ENCODE peak calls at places on chromosomes 7 and 10, in four cellular contexts. C, E, G and T are unnamed samples.
A peak's percentile ranks its signal among the peaks of the same experiment; 100 is the strongest.

GRCh38 chr7:1661461-1661860 is 8.6 kb upstream of the ELFN1 start:
- DNase-seq in E (no peak), C (no peak), G (no peak), T (no peak)

GRCh38 chr7:85821926-85822325 is 635.1 kb upstream of the SEMA3D start:
- DNase-seq in C (no peak), G (no peak), E (no peak), T (no peak)

GRCh38 chr7:6026917-6027316 is 4.3 kb upstream of the ANKRD61 start:
- DNase-seq in E (no peak), G (no peak), C (no peak), T (no peak)

GRCh38 chr7:130425798-130426197 is 15.0 kb downstream of the CEP41 start:
- DNase-seq in C (no peak), G (no peak), E (no peak), T (no peak)

GRCh38 chr7:106485031-106485551 is 175.9 kb downstream of the CCDC71L start:
- DNase-seq in E (no peak), C (peak; percentile 88), G (peak; percentile 52), T (no peak)

GRCh38 chr10:27819781-27820531 is 74.3 kb upstream of the MKX start:
- DNase-seq in G (peak; percentile 33), E (no peak), C (peak; percentile 76), T (peak; percentile 14)

GRCh38 chr10:75086278-75086934 is 25.1 kb upstream of the SAMD8 start:
- DNase-seq in E (no peak), C (no peak), G (no peak), T (no peak)

GRCh38 chr7:106774768-106775551 is 90.1 kb upstream of the PIK3CG start:
- DNase-seq in E (no peak), C (peak; percentile 64), G (peak; percentile 90), T (no peak)

GRCh38 chr10:49325916-49326783 is 27.2 kb downstream of the C10orf71 start:
- DNase-seq in G (no peak), C (no peak), E (no peak), T (no peak)

GRCh38 chr7:36677769-36678435 is 46.4 kb downstream of the AOAH start:
- DNase-seq in G (no peak), C (no peak), E (no peak), T (no peak)

GRCh38 chr10:28935061-28935460 is 257.7 kb downstream of the BAMBI start:
- DNase-seq in G (no peak), E (no peak), C (no peak), T (no peak)

GRCh38 chr7:148567524-148567923 is 23.0 kb upstream of the C7orf33 start:
- DNase-seq in G (no peak), C (no peak), E (no peak), T (no peak)

GRCh38 chr10:71137701-71138100 is 74.7 kb upstream of the UNC5B start:
- DNase-seq in G (no peak), E (no peak), C (no peak), T (no peak)

GRCh38 chr7:48004023-48004422 is 24.6 kb upstream of the HUS1 start:
- DNase-seq in E (no peak), C (no peak), G (no peak), T (no peak)

GRCh38 chr7:68206946-68207485 is 1210.4 kb downstream of the TYW1 start:
- DNase-seq in C (no peak), E (no peak), G (no peak), T (no peak)

GRCh38 chr10:69268761-69269416 is 9.4 kb upstream of the HK1 start:
- DNase-seq in E (no peak), G (no peak), C (peak; percentile 13), T (no peak)

GRCh38 chr10:43073721-43074120 is 3.1 kb upstream of the RET start:
- DNase-seq in E (no peak), G (no peak), C (no peak), T (no peak)

GRCh38 chr10:132650611-132651250 is 113.1 kb downstream of the INPP5A start:
- DNase-seq in E (no peak), G (no peak), C (no peak), T (no peak)

GRCh38 chr10:101063548-101064414 is 2.0 kb downstream of the KAZALD1 start:
- DNase-seq in G (no peak), E (no peak), C (no peak), T (no peak)

GRCh38 chr7:98399903-98400537 is 870 bp downstream of the BAIAP2L1 start:
- DNase-seq in C (peak; percentile 37), G (peak; percentile 82), E (no peak), T (no peak)

GRCh38 chr10:29980084-29980483 is 79.3 kb downstream of the JCAD start:
- DNase-seq in C (no peak), E (no peak), G (no peak), T (no peak)

GRCh38 chr10:80553436-80553835 is 15.7 kb downstream of the SH2D4B start:
- DNase-seq in G (no peak), E (no peak), C (no peak), T (no peak)

GRCh38 chr7:12540850-12541249 is 29.7 kb upstream of the SCIN start:
- DNase-seq in C (no peak), E (no peak), G (no peak), T (no peak)

GRCh38 chr7:107955394-107955793 is 47.6 kb downstream of the LAMB1 start:
- DNase-seq in E (no peak), C (no peak), G (no peak), T (no peak)

GRCh38 chr7:95549818-95550529 is 46.3 kb downstream of the PDK4 start:
- DNase-seq in E (peak; percentile 22), C (peak; percentile 86), G (peak; percentile 54), T (no peak)

GRCh38 chr7:140348161-140348849 is 50.0 kb downstream of the SLC37A3 start:
- DNase-seq in G (no peak), E (no peak), C (peak; percentile 98), T (no peak)

GRCh38 chr7:111855161-111855841 is 293.0 kb upstream of the IMMP2L start:
- DNase-seq in G (peak; percentile 54), C (peak; percentile 85), E (no peak), T (peak; percentile 21)

GRCh38 chr7:150399421-150399820 is 20.3 kb downstream of the ZNF775 start:
- DNase-seq in C (no peak), E (no peak), G (no peak), T (no peak)